ENCODE peak calls at places on chromosome 13, in eight cellular contexts. F is BJ, W is OCI-LY7, B is small intestine, M is MM.1S, I is right atrium auricular region, Y is thoracic aorta, Z is heart right ventricle. L is an unnamed sample.

GRCh38 chr13:29733069-29733700 is 117.2 kb downstream of the UBL3 start:
- DNase-seq in F (no peak), W (no peak), B (peak), M (no peak), I (no peak), Y (no peak), Z (no peak), L (no peak)

GRCh38 chr13:81988542-81988941 is 1647.6 kb upstream of the SPRY2 start:
- DNase-seq in F (no peak), W (no peak), B (no peak), M (no peak), I (no peak), Y (no peak), Z (no peak), L (peak)

GRCh38 chr13:37914781-37915391 is 45.3 kb upstream of the TRPC4 start:
- DNase-seq in F (no peak), W (no peak), B (no peak), M (no peak), I (no peak), Y (no peak), Z (no peak), L (no peak)

GRCh38 chr13:59463023-59463422 is 700.7 kb downstream of the DIAPH3 start:
- DNase-seq in F (no peak), W (no peak), B (no peak), M (no peak), I (no peak), Y (no peak), Z (no peak), L (no peak)

GRCh38 chr13:112806761-112807652 is 117.2 kb downstream of the ATP11A start:
- DNase-seq in F (no peak), W (no peak), B (no peak), M (no peak), I (peak), Y (no peak), Z (no peak), L (no peak)

GRCh38 chr13:111972261-111972780 is 94.6 kb upstream of the SOX1 start:
- DNase-seq in F (no peak), W (no peak), B (no peak), M (no peak), I (no peak), Y (no peak), Z (no peak), L (no peak)

GRCh38 chr13:99311137-99311536 is 3.9 kb upstream of the GPR183 start:
- DNase-seq in F (no peak), W (no peak), B (no peak), M (no peak), I (no peak), Y (no peak), Z (no peak), L (no peak)

GRCh38 chr13:78382481-78382880 is 220.9 kb downstream of the POU4F1 start:
- DNase-seq in F (no peak), W (no peak), B (no peak), M (no peak), I (no peak), Y (no peak), Z (peak), L (no peak)

GRCh38 chr13:112852808-112853207 is 116.2 kb upstream of the MCF2L start:
- DNase-seq in F (no peak), W (no peak), B (no peak), M (no peak), I (no peak), Y (no peak), Z (no peak), L (no peak)

GRCh38 chr13:41061075-41061913 is at the start of gene WBP4:
- DNase-seq in F (peak), W (peak), B (peak), M (peak), I (peak), Y (peak), Z (peak), L (peak)
- H3K4me3 ChIP-seq in F (peak), W (peak), B (peak), M (peak), I (peak), Y (peak), Z (peak), L (peak)

DNA sequence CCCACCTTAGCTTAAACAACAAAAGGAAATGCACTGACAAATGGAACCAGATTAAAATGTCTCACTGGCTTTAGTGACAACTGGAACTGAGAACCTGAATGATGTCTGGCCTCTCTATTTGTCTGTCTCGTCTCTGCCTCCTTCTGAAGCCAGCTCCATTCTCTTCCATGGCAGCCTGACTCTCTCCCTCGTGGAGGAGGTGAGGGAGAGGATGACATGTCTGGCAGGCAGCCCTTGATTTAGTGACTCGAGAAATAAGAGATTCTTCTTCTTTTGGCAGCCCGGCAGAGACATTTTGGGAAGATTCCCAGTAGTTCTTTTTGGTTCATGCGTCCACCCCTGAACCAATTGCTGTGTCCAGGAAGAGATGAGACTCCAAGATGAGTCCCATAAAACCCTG is 131.7 kb downstream of the KLF5 start:
- DNase-seq in F (no peak), W (no peak), B (no peak), M (no peak), I (no peak), Y (no peak), Z (no peak), L (no peak)
- H3K4me3 ChIP-seq in F (no peak), W (no peak), B (no peak), M (no peak), I (no peak), Y (no peak), Z (no peak), L (no peak)

GRCh38 chr13:24279706-24280105 is 29.7 kb upstream of the C1QTNF9 start:
- DNase-seq in F (no peak), W (no peak), B (no peak), M (no peak), I (no peak), Y (no peak), Z (no peak), L (no peak)

GRCh38 chr13:24275041-24275440 is 34.3 kb upstream of the C1QTNF9 start:
- DNase-seq in F (no peak), W (no peak), B (no peak), M (no peak), I (peak), Y (no peak), Z (no peak), L (no peak)

GRCh38 chr13:24276310-24276709 is 33.1 kb upstream of the C1QTNF9 start:
- DNase-seq in F (no peak), W (no peak), B (no peak), M (no peak), I (no peak), Y (no peak), Z (no peak), L (no peak)

GRCh38 chr13:24279267-24279666 is 30.1 kb upstream of the C1QTNF9 start:
- DNase-seq in F (no peak), W (no peak), B (no peak), M (no peak), I (peak), Y (no peak), Z (no peak), L (no peak)

DNA sequence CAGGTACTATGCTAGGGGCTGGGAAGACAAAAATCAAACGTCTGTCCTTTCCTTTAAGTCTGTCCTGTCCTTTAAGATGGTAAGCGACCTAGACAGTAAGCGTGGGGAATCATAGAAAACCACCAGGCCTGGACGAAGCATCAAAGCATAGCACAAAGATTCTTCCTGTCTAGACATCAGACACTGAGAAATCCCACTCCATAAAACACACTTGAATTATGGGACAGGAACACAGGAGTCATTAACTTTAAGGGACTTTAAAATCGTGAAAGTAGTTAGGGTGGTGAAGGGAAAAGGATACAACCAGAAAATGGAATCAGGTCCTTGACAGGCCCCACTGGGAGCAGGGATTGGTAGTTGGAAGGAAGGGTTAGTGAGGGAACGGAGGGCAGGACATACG is 31.7 kb upstream of the C1QTNF9 start:
- DNase-seq in F (no peak), W (no peak), B (no peak), M (no peak), I (peak), Y (no peak), Z (no peak), L (no peak)
- H3K4me3 ChIP-seq in F (no peak), W (no peak), B (no peak), M (no peak), I (no peak), Y (no peak), Z (no peak), L (no peak)

GRCh38 chr13:80132741-80133601 is 208.0 kb downstream of the SPRY2 start:
- DNase-seq in F (no peak), W (no peak), B (peak), M (no peak), I (peak), Y (peak), Z (peak), L (peak)
- H3K4me3 ChIP-seq in F (peak), W (no peak), B (no peak), M (no peak), I (peak), Y (peak), Z (peak), L (peak)

DNA sequence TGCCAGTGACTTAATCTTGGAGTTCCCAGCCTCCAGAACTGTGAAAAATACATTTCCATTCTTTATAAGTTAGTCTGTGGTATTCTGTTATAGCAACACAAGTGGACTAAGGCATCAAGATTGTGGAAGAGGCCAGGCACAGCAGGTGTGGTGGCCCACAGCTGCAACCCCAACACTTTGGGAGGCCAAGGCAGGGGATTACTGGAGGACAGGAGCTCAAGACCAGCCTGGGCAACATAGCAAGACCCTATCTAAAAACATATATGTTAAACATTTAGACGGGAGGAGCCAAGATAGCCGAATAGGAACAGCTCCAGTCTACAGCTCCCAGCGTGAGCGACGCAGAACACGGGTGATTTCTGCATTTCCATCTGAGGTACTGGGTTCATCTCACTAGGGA is 310.4 kb downstream of the FOXO1 start:
- DNase-seq in F (no peak), W (no peak), B (no peak), M (no peak), I (no peak), Y (no peak), Z (no peak), L (no peak)
- H3K4me3 ChIP-seq in F (no peak), W (no peak), B (no peak), M (no peak), I (no peak), Y (no peak), Z (no peak), L (no peak)

GRCh38 chr13:49789961-49790360 is 2.5 kb downstream of the KPNA3 start:
- DNase-seq in F (no peak), W (no peak), B (no peak), M (no peak), I (no peak), Y (no peak), Z (no peak), L (no peak)
- H3K4me3 ChIP-seq in F (no peak), W (peak), B (no peak), M (no peak), I (no peak), Y (no peak), Z (no peak), L (no peak)